ENCODE peak calls at places on chromosome 5, in ten cellular contexts. One of them, this sample, is unnamed.

GRCh38 chr5:170296935-170297588 is 515 bp downstream of the LCP2 start:
- DNase-seq in IMR-90: no peak
- DNase-seq in right atrium auricular region: no peak
- DNase-seq in MM.1S: peak; percentile 43
- DNase-seq in stomach: no peak
- DNase-seq in effector memory CD4-positive, alpha-beta T cell: no peak
- DNase-seq in GM23248: no peak
- DNase-seq in PC-3: no peak
- DNase-seq in psoas muscle: no peak
- DNase-seq in A549: no peak
- DNase-seq in this sample: no peak

GRCh38 chr5:36607838-36608783 is 1.7 kb downstream of the SLC1A3 start:
- DNase-seq in IMR-90: no peak
- DNase-seq in right atrium auricular region: no peak
- DNase-seq in MM.1S: no peak
- DNase-seq in stomach: no peak
- DNase-seq in effector memory CD4-positive, alpha-beta T cell: no peak
- DNase-seq in GM23248: peak; percentile 68
- DNase-seq in PC-3: peak; percentile 61
- DNase-seq in psoas muscle: no peak
- DNase-seq in A549: no peak
- DNase-seq in this sample: no peak

GRCh38 chr5:146079695-146080361 is 25.5 kb downstream of the PLAC8L1 start:
- DNase-seq in IMR-90: peak; percentile 10
- DNase-seq in right atrium auricular region: peak; percentile 7
- DNase-seq in MM.1S: peak; percentile 27
- DNase-seq in stomach: no peak
- DNase-seq in effector memory CD4-positive, alpha-beta T cell: no peak
- DNase-seq in GM23248: peak; percentile 57
- DNase-seq in PC-3: peak; percentile 47
- DNase-seq in psoas muscle: no peak
- DNase-seq in A549: no peak
- DNase-seq in this sample: peak; percentile 47

GRCh38 chr5:1343315-1343751 is 1.6 kb downstream of the CLPTM1L start:
- DNase-seq in IMR-90: no peak
- DNase-seq in right atrium auricular region: no peak
- DNase-seq in MM.1S: peak; percentile 70
- DNase-seq in stomach: peak; percentile 39
- DNase-seq in effector memory CD4-positive, alpha-beta T cell: no peak
- DNase-seq in GM23248: peak; percentile 47
- DNase-seq in PC-3: no peak
- DNase-seq in psoas muscle: no peak
- DNase-seq in A549: no peak
- DNase-seq in this sample: no peak

GRCh38 chr5:20972419-20972925 is 984.5 kb upstream of the CDH18 start:
- DNase-seq in IMR-90: peak; percentile 1
- DNase-seq in right atrium auricular region: no peak
- DNase-seq in MM.1S: peak; percentile 76
- DNase-seq in stomach: no peak
- DNase-seq in effector memory CD4-positive, alpha-beta T cell: no peak
- DNase-seq in GM23248: no peak
- DNase-seq in PC-3: peak; percentile 79
- DNase-seq in psoas muscle: peak; percentile 27
- DNase-seq in A549: peak; percentile 69
- DNase-seq in this sample: peak; percentile 34

GRCh38 chr5:161846731-161847130 is 1.2 kb upstream of the GABRA1 start:
- DNase-seq in IMR-90: no peak
- DNase-seq in right atrium auricular region: no peak
- DNase-seq in MM.1S: peak; percentile 36
- DNase-seq in stomach: no peak
- DNase-seq in effector memory CD4-positive, alpha-beta T cell: no peak
- DNase-seq in GM23248: peak; percentile 8
- DNase-seq in PC-3: peak; percentile 21
- DNase-seq in psoas muscle: no peak
- DNase-seq in A549: peak; percentile 2
- DNase-seq in this sample: peak; percentile 6

GRCh38 chr5:171029401-171029800 is 167.6 kb downstream of the RANBP17 start:
- DNase-seq in IMR-90: no peak
- DNase-seq in right atrium auricular region: no peak
- DNase-seq in MM.1S: no peak
- DNase-seq in stomach: no peak
- DNase-seq in effector memory CD4-positive, alpha-beta T cell: no peak
- DNase-seq in GM23248: no peak
- DNase-seq in PC-3: no peak
- DNase-seq in psoas muscle: no peak
- DNase-seq in A549: no peak
- DNase-seq in this sample: no peak

GRCh38 chr5:17928571-17928970 is 294.3 kb downstream of the TAF11L14 start:
- DNase-seq in IMR-90: no peak
- DNase-seq in right atrium auricular region: peak; percentile 72
- DNase-seq in MM.1S: no peak
- DNase-seq in stomach: no peak
- DNase-seq in effector memory CD4-positive, alpha-beta T cell: no peak
- DNase-seq in GM23248: no peak
- DNase-seq in PC-3: no peak
- DNase-seq in psoas muscle: peak; percentile 44
- DNase-seq in A549: no peak
- DNase-seq in this sample: no peak

GRCh38 chr5:54516051-54516645 is 1.4 kb upstream of the SNX18 start:
- DNase-seq in IMR-90: peak; percentile 56
- DNase-seq in right atrium auricular region: no peak
- DNase-seq in MM.1S: no peak
- DNase-seq in stomach: no peak
- DNase-seq in effector memory CD4-positive, alpha-beta T cell: no peak
- DNase-seq in GM23248: peak; percentile 35
- DNase-seq in PC-3: no peak
- DNase-seq in psoas muscle: no peak
- DNase-seq in A549: no peak
- DNase-seq in this sample: no peak

GRCh38 chr5:140219068-140219971 is 44.3 kb downstream of the CYSTM1 start:
- DNase-seq in IMR-90: no peak
- DNase-seq in right atrium auricular region: no peak
- DNase-seq in MM.1S: no peak
- DNase-seq in stomach: peak; percentile 91
- DNase-seq in effector memory CD4-positive, alpha-beta T cell: no peak
- DNase-seq in GM23248: peak; percentile 16
- DNase-seq in PC-3: no peak
- DNase-seq in psoas muscle: no peak
- DNase-seq in A549: no peak
- DNase-seq in this sample: no peak

GRCh38 chr5:112555691-112556090 is 136.6 kb upstream of the EPB41L4A start:
- DNase-seq in IMR-90: peak; percentile 57
- DNase-seq in right atrium auricular region: no peak
- DNase-seq in MM.1S: no peak
- DNase-seq in stomach: no peak
- DNase-seq in effector memory CD4-positive, alpha-beta T cell: no peak
- DNase-seq in GM23248: peak; percentile 74
- DNase-seq in PC-3: peak; percentile 15
- DNase-seq in psoas muscle: no peak
- DNase-seq in A549: no peak
- DNase-seq in this sample: peak; percentile 39

GRCh38 chr5:53023969-53024368 is 34.8 kb downstream of the ITGA2 start:
- DNase-seq in IMR-90: peak; percentile 95
- DNase-seq in right atrium auricular region: no peak
- DNase-seq in MM.1S: peak; percentile 19
- DNase-seq in stomach: no peak
- DNase-seq in effector memory CD4-positive, alpha-beta T cell: no peak
- DNase-seq in GM23248: peak; percentile 95
- DNase-seq in PC-3: peak; percentile 70
- DNase-seq in psoas muscle: no peak
- DNase-seq in A549: peak; percentile 26
- DNase-seq in this sample: peak; percentile 74

GRCh38 chr5:139574641-139575312 is 13.6 kb downstream of the UBE2D2 start:
- DNase-seq in IMR-90: peak; percentile 62
- DNase-seq in right atrium auricular region: no peak
- DNase-seq in MM.1S: peak; percentile 75
- DNase-seq in stomach: no peak
- DNase-seq in effector memory CD4-positive, alpha-beta T cell: no peak
- DNase-seq in GM23248: peak; percentile 62
- DNase-seq in PC-3: peak; percentile 60
- DNase-seq in psoas muscle: no peak
- DNase-seq in A549: peak; percentile 46
- DNase-seq in this sample: peak; percentile 68

GRCh38 chr5:74296685-74297084 is 343.8 kb downstream of the ENC1 start:
- DNase-seq in IMR-90: peak; percentile 66
- DNase-seq in right atrium auricular region: no peak
- DNase-seq in MM.1S: no peak
- DNase-seq in stomach: no peak
- DNase-seq in effector memory CD4-positive, alpha-beta T cell: no peak
- DNase-seq in GM23248: no peak
- DNase-seq in PC-3: no peak
- DNase-seq in psoas muscle: no peak
- DNase-seq in A549: no peak
- DNase-seq in this sample: peak; percentile 66

GRCh38 chr5:139769477-139769876 is 26.1 kb upstream of the PSD2 start:
- DNase-seq in IMR-90: no peak
- DNase-seq in right atrium auricular region: no peak
- DNase-seq in MM.1S: no peak
- DNase-seq in stomach: no peak
- DNase-seq in effector memory CD4-positive, alpha-beta T cell: no peak
- DNase-seq in GM23248: no peak
- DNase-seq in PC-3: no peak
- DNase-seq in psoas muscle: no peak
- DNase-seq in A549: no peak
- DNase-seq in this sample: no peak

GRCh38 chr5:10471672-10472071 is 30.0 kb downstream of the ROPN1L start:
- DNase-seq in IMR-90: peak; percentile 51
- DNase-seq in right atrium auricular region: no peak
- DNase-seq in MM.1S: no peak
- DNase-seq in stomach: no peak
- DNase-seq in effector memory CD4-positive, alpha-beta T cell: no peak
- DNase-seq in GM23248: peak; percentile 65
- DNase-seq in PC-3: no peak
- DNase-seq in psoas muscle: no peak
- DNase-seq in A549: no peak
- DNase-seq in this sample: no peak

GRCh38 chr5:10470669-10471068 is 29.0 kb downstream of the ROPN1L start:
- DNase-seq in IMR-90: no peak
- DNase-seq in right atrium auricular region: no peak
- DNase-seq in MM.1S: no peak
- DNase-seq in stomach: no peak
- DNase-seq in effector memory CD4-positive, alpha-beta T cell: no peak
- DNase-seq in GM23248: no peak
- DNase-seq in PC-3: no peak
- DNase-seq in psoas muscle: no peak
- DNase-seq in A549: no peak
- DNase-seq in this sample: no peak

GRCh38 chr5:10467281-10468198 is 25.9 kb downstream of the ROPN1L start:
- DNase-seq in IMR-90: peak; percentile 79
- DNase-seq in right atrium auricular region: no peak
- DNase-seq in MM.1S: no peak
- DNase-seq in stomach: no peak
- DNase-seq in effector memory CD4-positive, alpha-beta T cell: no peak
- DNase-seq in GM23248: peak; percentile 54
- DNase-seq in PC-3: peak; percentile 85
- DNase-seq in psoas muscle: no peak
- DNase-seq in A549: no peak
- DNase-seq in this sample: no peak

GRCh38 chr5:10468256-10468655 is 26.6 kb downstream of the ROPN1L start:
- DNase-seq in IMR-90: no peak
- DNase-seq in right atrium auricular region: no peak
- DNase-seq in MM.1S: no peak
- DNase-seq in stomach: no peak
- DNase-seq in effector memory CD4-positive, alpha-beta T cell: no peak
- DNase-seq in GM23248: no peak
- DNase-seq in PC-3: peak; percentile 83
- DNase-seq in psoas muscle: no peak
- DNase-seq in A549: no peak
- DNase-seq in this sample: no peak

GRCh38 chr5:10469253-10470030 is 27.8 kb downstream of the ROPN1L start:
- DNase-seq in IMR-90: peak; percentile 43
- DNase-seq in right atrium auricular region: no peak
- DNase-seq in MM.1S: no peak
- DNase-seq in stomach: no peak
- DNase-seq in effector memory CD4-positive, alpha-beta T cell: no peak
- DNase-seq in GM23248: peak; percentile 93
- DNase-seq in PC-3: peak; percentile 29
- DNase-seq in psoas muscle: no peak
- DNase-seq in A549: no peak
- DNase-seq in this sample: no peak
- H3K4me1 ChIP-seq in IMR-90: peaks cover 12% of the 10 kb centered on the region
- H3K4me1 ChIP-seq in right atrium auricular region: peaks cover 5% of the 10 kb centered on the region
- H3K4me1 ChIP-seq in MM.1S: no peaks in the 10 kb centered on the region
- H3K4me1 ChIP-seq in stomach: no peaks in the 10 kb centered on the region
- H3K4me1 ChIP-seq in effector memory CD4-positive, alpha-beta T cell: no peaks in the 10 kb centered on the region
- H3K4me1 ChIP-seq in GM23248: peaks cover 35% of the 10 kb centered on the region
- H3K4me1 ChIP-seq in PC-3: peaks cover 25% of the 10 kb centered on the region
- H3K4me1 ChIP-seq in psoas muscle: no peaks in the 10 kb centered on the region
- H3K4me1 ChIP-seq in A549: peaks cover 20% of the 10 kb centered on the region
- H3K4me1 ChIP-seq in this sample: peaks cover 9% of the 10 kb centered on the region

GRCh38 chr5:149417714-149418368 is 38.7 kb upstream of the IL17B start:
- DNase-seq in IMR-90: no peak
- DNase-seq in right atrium auricular region: no peak
- DNase-seq in MM.1S: no peak
- DNase-seq in stomach: no peak
- DNase-seq in effector memory CD4-positive, alpha-beta T cell: no peak
- DNase-seq in GM23248: no peak
- DNase-seq in PC-3: no peak
- DNase-seq in psoas muscle: no peak
- DNase-seq in A549: no peak
- DNase-seq in this sample: no peak
- H3K4me1 ChIP-seq in IMR-90: peaks cover 76% of the 10 kb centered on the region
- H3K4me1 ChIP-seq in right atrium auricular region: peaks cover 97% of the 10 kb centered on the region
- H3K4me1 ChIP-seq in MM.1S: no peaks in the 10 kb centered on the region
- H3K4me1 ChIP-seq in stomach: peaks cover 19% of the 10 kb centered on the region
- H3K4me1 ChIP-seq in effector memory CD4-positive, alpha-beta T cell: no peaks in the 10 kb centered on the region
- H3K4me1 ChIP-seq in GM23248: peaks cover 45% of the 10 kb centered on the region
- H3K4me1 ChIP-seq in PC-3: no peaks in the 10 kb centered on the region
- H3K4me1 ChIP-seq in psoas muscle: peaks cover 10% of the 10 kb centered on the region
- H3K4me1 ChIP-seq in A549: peaks cover 26% of the 10 kb centered on the region
- H3K4me1 ChIP-seq in this sample: peaks cover 85% of the 10 kb centered on the region

DNA sequence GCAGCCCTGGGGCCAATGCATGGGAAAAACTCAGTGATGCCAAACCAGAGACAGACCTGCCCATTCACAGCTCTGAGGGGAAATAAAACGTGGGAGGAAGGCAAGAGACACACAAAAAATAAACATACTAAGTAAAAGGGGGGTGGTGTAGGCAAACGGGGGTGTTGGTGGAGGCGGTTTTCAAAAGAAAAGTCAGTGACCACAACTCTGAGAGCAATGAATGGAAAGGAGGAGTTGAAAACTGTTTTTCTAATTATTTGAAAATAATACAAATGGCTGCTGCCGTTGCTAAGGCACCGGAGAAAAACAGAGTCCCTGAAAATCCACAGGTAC is 293.5 kb downstream of the EFNA5 start:
- DNase-seq in IMR-90: no peak
- DNase-seq in right atrium auricular region: no peak
- DNase-seq in MM.1S: no peak
- DNase-seq in stomach: no peak
- DNase-seq in effector memory CD4-positive, alpha-beta T cell: no peak
- DNase-seq in GM23248: no peak
- DNase-seq in PC-3: no peak
- DNase-seq in psoas muscle: no peak
- DNase-seq in A549: no peak
- DNase-seq in this sample: no peak
- H3K4me1 ChIP-seq in IMR-90: peaks cover 5% of the 10 kb centered on the region
- H3K4me1 ChIP-seq in right atrium auricular region: no peaks in the 10 kb centered on the region
- H3K4me1 ChIP-seq in MM.1S: peaks cover 5% of the 10 kb centered on the region
- H3K4me1 ChIP-seq in stomach: no peaks in the 10 kb centered on the region
- H3K4me1 ChIP-seq in effector memory CD4-positive, alpha-beta T cell: no peaks in the 10 kb centered on the region
- H3K4me1 ChIP-seq in GM23248: peaks cover 7% of the 10 kb centered on the region
- H3K4me1 ChIP-seq in PC-3: peaks cover 26% of the 10 kb centered on the region
- H3K4me1 ChIP-seq in psoas muscle: peaks cover 12% of the 10 kb centered on the region
- H3K4me1 ChIP-seq in A549: peaks cover 53% of the 10 kb centered on the region
- H3K4me1 ChIP-seq in this sample: no peaks in the 10 kb centered on the region

GRCh38 chr5:178241259-178241658 is 8.7 kb upstream of the PHYKPL start:
- DNase-seq in IMR-90: no peak
- DNase-seq in right atrium auricular region: no peak
- DNase-seq in MM.1S: no peak
- DNase-seq in stomach: no peak
- DNase-seq in effector memory CD4-positive, alpha-beta T cell: no peak
- DNase-seq in GM23248: no peak
- DNase-seq in PC-3: no peak
- DNase-seq in psoas muscle: no peak
- DNase-seq in A549: no peak
- DNase-seq in this sample: no peak
- H3K4me1 ChIP-seq in IMR-90: peaks cover 2% of the 10 kb centered on the region
- H3K4me1 ChIP-seq in right atrium auricular region: peaks cover 59% of the 10 kb centered on the region
- H3K4me1 ChIP-seq in MM.1S: no peaks in the 10 kb centered on the region
- H3K4me1 ChIP-seq in stomach: no peaks in the 10 kb centered on the region
- H3K4me1 ChIP-seq in effector memory CD4-positive, alpha-beta T cell: peaks cover 37% of the 10 kb centered on the region
- H3K4me1 ChIP-seq in GM23248: peaks cover 12% of the 10 kb centered on the region
- H3K4me1 ChIP-seq in PC-3: peaks cover 9% of the 10 kb centered on the region
- H3K4me1 ChIP-seq in psoas muscle: peaks cover 35% of the 10 kb centered on the region
- H3K4me1 ChIP-seq in A549: no peaks in the 10 kb centered on the region
- H3K4me1 ChIP-seq in this sample: no peaks in the 10 kb centered on the region

This sample was measured in cardiac muscle cell.